ENCODE peak calls at places on chromosomes 7 and 10, in four cellular contexts. R is BJ, S is AG09319, P is OCI-LY7. M is an unnamed sample.

GRCh38 chr10:99391346-99391745 is 39.1 kb downstream of the GOT1 start:
- DNase-seq in S (no peak), P (no peak), R (no peak), M (no peak)

GRCh38 chr7:133070562-133070961 is 11.3 kb downstream of the CHCHD3 start:
- DNase-seq in R (no peak), S (no peak), P (no peak), M (no peak)

GRCh38 chr10:22550732-22551131 is 163.6 kb downstream of the PIP4K2A start:
- DNase-seq in P (peak; percentile 58), R (no peak), S (no peak), M (peak; percentile 67)

GRCh38 chr10:118818621-118819221 is 64.0 kb upstream of the CACUL1 start:
- DNase-seq in S (no peak), P (no peak), R (no peak), M (no peak)

GRCh38 chr7:47327306-47327697 is 254.6 kb downstream of the TNS3 start:
- DNase-seq in R (no peak), P (no peak), S (no peak), M (no peak)

GRCh38 chr7:12895296-12895695 is 207.9 kb downstream of the ARL4A start:
- DNase-seq in P (no peak), S (peak; percentile 19), R (peak; percentile 43), M (no peak)

GRCh38 chr10:129613377-129613980 is 146.4 kb downstream of the MGMT start:
- DNase-seq in S (no peak), P (no peak), R (no peak), M (no peak)

GRCh38 chr10:124354411-124355382 is 64.0 kb downstream of the OAT start:
- DNase-seq in R (peak; percentile 45), S (peak; percentile 37), P (no peak), M (peak; percentile 40)

GRCh38 chr10:70850097-70850496 is 34.3 kb downstream of the SGPL1 start:
- DNase-seq in P (no peak), S (no peak), R (no peak), M (no peak)

GRCh38 chr10:56449770-56450169 is 88.7 kb upstream of the ZWINT start:
- DNase-seq in R (no peak), S (no peak), P (peak; percentile 42), M (no peak)
- TF ChIP-seq CTCF in R (no peak), S (no peak), P (peak; percentile 74), M (no peak)

GRCh38 chr10:82660983-82661382 is 786.0 kb downstream of the NRG3 start:
- DNase-seq in R (no peak), P (no peak), S (no peak), M (no peak)
- TF ChIP-seq CTCF in R (no peak), P (no peak), S (no peak), M (no peak)

GRCh38 chr7:28145090-28145626 is 35.4 kb downstream of the JAZF1 start:
- DNase-seq in P (no peak), S (no peak), R (no peak), M (no peak)

GRCh38 chr7:28140964-28141363 is 39.6 kb downstream of the JAZF1 start:
- DNase-seq in R (no peak), P (no peak), S (no peak), M (no peak)

GRCh38 chr7:28144266-28144665 is 36.3 kb downstream of the JAZF1 start:
- DNase-seq in P (no peak), S (no peak), R (no peak), M (peak; percentile 38)

GRCh38 chr7:28145931-28146330 is 34.7 kb downstream of the JAZF1 start:
- DNase-seq in S (no peak), R (no peak), P (no peak), M (no peak)

GRCh38 chr7:28142650-28143049 is 37.9 kb downstream of the JAZF1 start:
- DNase-seq in S (no peak), P (no peak), R (no peak), M (no peak)
- TF ChIP-seq CTCF in S (no peak), P (peak; percentile 57), R (no peak), M (no peak)

DNA sequence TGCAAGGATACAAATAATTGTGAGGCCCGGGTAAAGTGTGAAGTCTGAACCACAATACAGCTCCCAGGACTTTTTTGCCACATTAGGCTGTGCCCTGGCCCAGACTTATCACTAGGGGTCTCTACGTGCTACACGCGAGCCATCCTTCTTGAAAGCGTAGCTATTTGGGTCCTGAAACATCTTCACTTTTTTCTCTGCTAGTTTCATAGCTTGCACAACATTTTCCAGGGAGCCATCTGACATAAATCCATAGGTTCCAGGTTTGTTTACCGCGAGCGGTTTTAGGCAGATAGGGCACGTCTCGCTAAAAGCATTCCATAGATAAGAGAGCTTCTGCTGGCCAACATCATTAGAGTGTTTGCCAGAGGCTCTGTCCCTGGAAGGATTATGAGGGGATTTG is 226.5 kb downstream of the RPS24 start:
- DNase-seq in P (no peak), S (no peak), R (no peak), M (no peak)
- TF ChIP-seq CTCF in P (peak; percentile 27), S (no peak), R (no peak), M (peak; percentile 11)

DNA sequence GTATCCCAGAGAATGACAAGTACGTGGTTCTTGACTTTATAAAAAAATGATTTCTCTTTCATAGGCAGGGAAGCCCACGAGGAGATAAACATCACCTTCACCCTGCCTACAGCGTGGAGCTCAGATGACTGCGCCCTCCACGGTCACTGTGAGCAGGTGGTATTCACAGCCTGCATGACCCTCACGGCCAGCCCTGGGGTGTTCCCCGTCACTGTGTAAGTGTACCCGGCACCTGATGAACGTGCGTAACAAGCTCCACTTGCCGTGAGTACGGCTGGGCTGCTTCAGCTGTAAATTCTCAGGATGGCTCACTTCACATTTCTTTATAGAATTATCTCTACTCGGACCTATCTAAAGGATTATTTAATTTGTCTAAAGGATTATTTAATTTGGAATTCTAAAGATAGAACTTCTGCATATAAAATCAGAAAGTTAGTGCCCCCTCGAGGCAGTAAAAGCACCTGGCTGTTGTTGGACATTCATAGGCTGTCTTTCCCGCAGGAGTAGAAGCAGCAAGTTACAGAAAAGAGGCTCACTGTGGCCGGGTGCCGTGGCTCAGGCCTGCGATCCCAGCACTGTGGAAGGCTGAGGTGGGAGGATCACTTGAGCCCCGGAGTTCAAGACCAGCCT is 27.6 kb downstream of the TMEM248 start:
- DNase-seq in P (no peak), R (no peak), S (no peak), M (no peak)
- TF ChIP-seq CTCF in P (peak; percentile 57), R (no peak), S (no peak), M (no peak)

GRCh38 chr7:50613473-50613872 is 48.3 kb upstream of the DDC start:
- DNase-seq in S (no peak), R (no peak), P (no peak), M (no peak)

GRCh38 chr7:50618281-50618680 is 53.1 kb upstream of the DDC start:
- DNase-seq in S (no peak), R (no peak), P (no peak), M (no peak)

GRCh38 chr7:50612704-50613103 is 47.5 kb upstream of the DDC start:
- DNase-seq in P (no peak), S (no peak), R (no peak), M (no peak)

GRCh38 chr7:50615519-50615845 is 50.3 kb upstream of the DDC start:
- DNase-seq in P (no peak), S (no peak), R (no peak), M (no peak)

DNA sequence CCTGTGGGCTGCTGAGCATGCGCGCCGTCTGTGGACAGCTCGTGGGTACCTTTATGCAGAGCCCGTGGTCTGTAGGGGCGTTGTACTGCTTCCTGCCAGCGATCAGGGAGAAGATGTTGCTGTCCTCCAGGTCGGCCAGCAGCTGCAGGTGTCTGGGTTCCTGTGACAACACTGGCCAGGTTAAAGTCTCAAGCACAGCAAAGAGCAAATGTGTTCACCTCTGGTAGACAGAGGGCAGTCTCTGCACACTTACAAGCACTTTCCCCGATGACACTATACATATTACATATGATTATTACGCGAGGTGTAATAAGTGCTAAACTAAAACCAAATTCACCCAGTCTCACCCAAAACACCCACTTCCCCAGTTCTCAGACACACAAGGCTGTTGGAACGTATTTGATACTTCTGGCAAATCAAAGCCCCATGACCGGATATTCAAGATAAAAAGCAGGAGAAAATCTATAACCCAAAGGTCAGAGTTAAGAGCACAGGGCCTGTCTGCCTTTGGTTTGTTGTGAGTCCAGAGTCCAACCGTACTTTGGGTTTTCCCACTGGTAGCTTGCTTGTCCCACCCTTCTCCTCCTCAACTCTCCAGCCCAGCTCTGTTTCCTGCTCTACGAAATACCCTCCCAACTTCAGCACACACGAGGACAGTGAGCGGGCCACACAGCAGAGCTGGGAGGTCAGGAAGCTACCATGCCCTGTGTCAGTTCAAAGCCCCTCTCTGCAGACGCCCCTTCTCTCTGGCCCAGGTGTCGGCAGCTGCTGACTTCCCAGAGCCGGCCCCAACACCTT is 49.7 kb upstream of the DDC start:
- DNase-seq in P (peak; percentile 15), S (no peak), R (no peak), M (no peak)
- TF ChIP-seq CTCF in P (peak; percentile 58), S (peak; percentile 3), R (peak; percentile 17), M (no peak)

M was measured in nephron progenitor cell.